ENCODE peak calls at places on chromosome 19, in ten cellular contexts. One of them, this sample, is unnamed. For H3K4me1, the result is how much of the 10 kb centered on the place peaks cover.

GRCh38 chr19:3708207-3708931 is at the start of gene TJP3:
- DNase-seq in tibial artery: no peak
- DNase-seq in osteoblast: peak
- DNase-seq in ascending aorta: no peak
- DNase-seq in sigmoid colon: no peak
- DNase-seq in DND-41: no peak
- DNase-seq in lower lobe of right lung: peak
- DNase-seq in uterus: no peak
- DNase-seq in hepatocyte: peak
- DNase-seq in kidney: peak
- DNase-seq in this sample: no peak

GRCh38 chr19:19403373-19403901 is 2.0 kb upstream of the GATAD2A start:
- DNase-seq in hepatocyte: no peak
- DNase-seq in uterus: no peak
- DNase-seq in tibial artery: no peak
- DNase-seq in osteoblast: peak
- DNase-seq in lower lobe of right lung: no peak
- DNase-seq in ascending aorta: no peak
- DNase-seq in kidney: peak
- DNase-seq in DND-41: no peak
- DNase-seq in sigmoid colon: no peak
- DNase-seq in this sample: peak

GRCh38 chr19:42412223-42412622 is 15.0 kb downstream of the LIPE start:
- DNase-seq in ascending aorta: no peak
- DNase-seq in tibial artery: no peak
- DNase-seq in DND-41: no peak
- DNase-seq in kidney: no peak
- DNase-seq in hepatocyte: peak
- DNase-seq in sigmoid colon: no peak
- DNase-seq in osteoblast: peak
- DNase-seq in uterus: no peak
- DNase-seq in lower lobe of right lung: peak
- DNase-seq in this sample: peak

GRCh38 chr19:1970003-1970805 is 29.2 kb downstream of the CSNK1G2 start:
- DNase-seq in sigmoid colon: no peak
- DNase-seq in DND-41: no peak
- DNase-seq in tibial artery: no peak
- DNase-seq in ascending aorta: no peak
- DNase-seq in hepatocyte: no peak
- DNase-seq in uterus: no peak
- DNase-seq in kidney: peak
- DNase-seq in lower lobe of right lung: no peak
- DNase-seq in osteoblast: peak
- DNase-seq in this sample: peak

GRCh38 chr19:19366691-19367396 is 38.6 kb upstream of the GATAD2A start:
- DNase-seq in lower lobe of right lung: peak
- DNase-seq in uterus: peak
- DNase-seq in hepatocyte: peak
- DNase-seq in ascending aorta: no peak
- DNase-seq in kidney: peak
- DNase-seq in sigmoid colon: no peak
- DNase-seq in osteoblast: peak
- DNase-seq in DND-41: peak
- DNase-seq in tibial artery: peak
- DNase-seq in this sample: peak

GRCh38 chr19:7177926-7178325 is 108.4 kb downstream of the ZNF557 start:
- DNase-seq in DND-41: no peak
- DNase-seq in uterus: peak
- DNase-seq in kidney: no peak
- DNase-seq in sigmoid colon: peak
- DNase-seq in ascending aorta: no peak
- DNase-seq in tibial artery: no peak
- DNase-seq in osteoblast: no peak
- DNase-seq in lower lobe of right lung: no peak
- DNase-seq in hepatocyte: no peak
- DNase-seq in this sample: no peak

GRCh38 chr19:46537136-46538097 is 41.8 kb upstream of the PNMA8B start:
- DNase-seq in hepatocyte: peak
- DNase-seq in kidney: no peak
- DNase-seq in uterus: no peak
- DNase-seq in ascending aorta: no peak
- DNase-seq in osteoblast: peak
- DNase-seq in sigmoid colon: peak
- DNase-seq in lower lobe of right lung: peak
- DNase-seq in DND-41: peak
- DNase-seq in tibial artery: peak
- DNase-seq in this sample: peak

GRCh38 chr19:32416749-32417469 is 11.3 kb downstream of the DPY19L3 start:
- DNase-seq in kidney: no peak
- DNase-seq in hepatocyte: no peak
- DNase-seq in lower lobe of right lung: no peak
- DNase-seq in tibial artery: no peak
- DNase-seq in ascending aorta: no peak
- DNase-seq in osteoblast: peak
- DNase-seq in uterus: no peak
- DNase-seq in DND-41: no peak
- DNase-seq in sigmoid colon: no peak
- DNase-seq in this sample: no peak

GRCh38 chr19:6868341-6868740 is 19.0 kb upstream of the ADGRE1 start:
- DNase-seq in kidney: no peak
- DNase-seq in uterus: no peak
- DNase-seq in tibial artery: peak
- DNase-seq in ascending aorta: no peak
- DNase-seq in DND-41: no peak
- DNase-seq in lower lobe of right lung: peak
- DNase-seq in sigmoid colon: no peak
- DNase-seq in osteoblast: no peak
- DNase-seq in hepatocyte: no peak
- DNase-seq in this sample: no peak

GRCh38 chr19:53195265-53195879 is 2.2 kb upstream of the ZNF665 start:
- DNase-seq in lower lobe of right lung: peak
- DNase-seq in uterus: peak
- DNase-seq in kidney: no peak
- DNase-seq in sigmoid colon: peak
- DNase-seq in hepatocyte: peak
- DNase-seq in tibial artery: peak
- DNase-seq in ascending aorta: peak
- DNase-seq in osteoblast: peak
- DNase-seq in DND-41: peak
- DNase-seq in this sample: peak

GRCh38 chr19:45637890-45638667 is 1.1 kb downstream of the EML2 start:
- DNase-seq in osteoblast: peak
- DNase-seq in lower lobe of right lung: no peak
- DNase-seq in tibial artery: no peak
- DNase-seq in uterus: no peak
- DNase-seq in hepatocyte: peak
- DNase-seq in sigmoid colon: no peak
- DNase-seq in ascending aorta: no peak
- DNase-seq in kidney: no peak
- DNase-seq in DND-41: no peak
- DNase-seq in this sample: no peak

GRCh38 chr19:53905787-53906186 is 3.3 kb upstream of the CACNG7 start:
- DNase-seq in sigmoid colon: no peak
- DNase-seq in kidney: no peak
- DNase-seq in tibial artery: no peak
- DNase-seq in lower lobe of right lung: no peak
- DNase-seq in uterus: no peak
- DNase-seq in osteoblast: no peak
- DNase-seq in DND-41: no peak
- DNase-seq in hepatocyte: no peak
- DNase-seq in ascending aorta: no peak
- DNase-seq in this sample: no peak

DNA sequence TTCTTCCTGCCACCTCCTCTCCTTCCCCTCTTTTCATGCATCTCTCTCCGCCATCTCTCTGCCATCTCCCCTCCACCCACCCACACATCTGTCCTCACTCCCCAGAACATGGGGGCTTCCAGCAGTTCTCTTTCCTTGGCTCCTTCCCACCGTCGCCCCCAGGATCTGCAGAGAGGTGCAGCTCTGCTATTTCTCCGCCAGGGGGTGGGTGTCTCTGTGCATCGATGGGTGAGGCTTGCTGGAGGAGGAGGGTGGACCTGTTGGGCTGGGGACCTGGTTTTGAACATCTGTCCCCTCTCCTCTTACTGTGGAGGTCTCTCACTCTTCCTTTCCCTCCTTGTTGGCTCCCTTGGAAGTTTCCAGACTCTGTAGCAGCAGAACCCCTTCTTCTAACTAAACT is 51.7 kb downstream of the MYH14 start:
- DNase-seq in osteoblast: peak
- DNase-seq in lower lobe of right lung: no peak
- DNase-seq in tibial artery: no peak
- DNase-seq in uterus: no peak
- DNase-seq in ascending aorta: no peak
- DNase-seq in hepatocyte: no peak
- DNase-seq in DND-41: no peak
- DNase-seq in kidney: no peak
- DNase-seq in sigmoid colon: no peak
- DNase-seq in this sample: no peak
- TF ChIP-seq CTCF in osteoblast: no peak
- TF ChIP-seq CTCF in lower lobe of right lung: no peak
- TF ChIP-seq CTCF in tibial artery: no peak
- TF ChIP-seq CTCF in uterus: no peak
- TF ChIP-seq CTCF in ascending aorta: no peak
- TF ChIP-seq CTCF in hepatocyte: no peak
- TF ChIP-seq CTCF in DND-41: no peak
- TF ChIP-seq CTCF in kidney: no peak
- TF ChIP-seq CTCF in sigmoid colon: no peak
- TF ChIP-seq CTCF in this sample: no peak

DNA sequence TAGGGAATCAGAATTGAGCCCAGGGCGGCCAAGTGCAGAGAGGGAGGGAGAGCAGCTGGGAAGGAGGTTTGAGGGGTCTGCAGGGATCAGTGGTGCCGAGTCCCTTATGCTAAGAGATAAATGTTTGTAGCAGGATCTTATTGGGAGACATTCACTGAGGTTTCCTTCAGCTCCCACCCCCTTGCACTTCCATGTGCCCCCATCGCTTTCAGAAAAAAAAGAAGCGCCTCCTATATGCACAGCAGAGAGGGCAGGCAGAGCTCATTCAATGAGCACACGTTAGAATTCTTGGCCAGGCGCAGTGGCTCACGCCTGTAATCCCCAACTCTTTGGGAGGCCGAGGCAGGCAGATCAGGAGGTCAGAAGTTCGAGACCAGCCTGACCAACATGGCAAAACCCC is 28.0 kb downstream of the CYP4F2 start:
- DNase-seq in tibial artery: no peak
- DNase-seq in osteoblast: no peak
- DNase-seq in uterus: no peak
- DNase-seq in kidney: no peak
- DNase-seq in lower lobe of right lung: no peak
- DNase-seq in DND-41: no peak
- DNase-seq in sigmoid colon: no peak
- DNase-seq in hepatocyte: no peak
- DNase-seq in ascending aorta: no peak
- DNase-seq in this sample: no peak
- H3K4me1 ChIP-seq in tibial artery: under half
- H3K4me1 ChIP-seq in osteoblast: under half
- H3K4me1 ChIP-seq in uterus: under half
- H3K4me1 ChIP-seq in kidney: under half
- H3K4me1 ChIP-seq in lower lobe of right lung: under half
- H3K4me1 ChIP-seq in DND-41: under half
- H3K4me1 ChIP-seq in sigmoid colon: under half
- H3K4me1 ChIP-seq in hepatocyte: under half
- H3K4me1 ChIP-seq in ascending aorta: under half
- H3K4me1 ChIP-seq in this sample: under half

DNA sequence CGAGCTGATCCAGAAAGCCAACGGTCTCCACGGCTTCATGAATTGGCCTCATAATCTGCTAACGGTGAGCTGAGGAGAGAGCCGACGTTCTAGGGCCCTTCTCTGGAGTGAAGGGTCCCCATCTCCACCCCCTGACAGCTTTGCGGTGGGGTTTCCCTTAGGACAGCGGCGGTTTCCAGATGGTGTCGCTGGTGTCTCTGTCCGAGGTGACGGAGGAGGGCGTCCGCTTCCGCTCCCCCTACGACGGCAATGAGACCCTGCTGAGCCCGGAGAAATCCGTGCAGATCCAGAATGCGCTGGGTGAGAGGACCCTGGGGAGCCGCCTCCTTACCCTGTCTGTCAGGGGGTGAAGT is 692 bp downstream of the QTRT1 start:
- DNase-seq in uterus: no peak
- DNase-seq in kidney: no peak
- DNase-seq in tibial artery: no peak
- DNase-seq in DND-41: peak
- DNase-seq in hepatocyte: peak
- DNase-seq in ascending aorta: no peak
- DNase-seq in lower lobe of right lung: no peak
- DNase-seq in osteoblast: peak
- DNase-seq in sigmoid colon: no peak
- DNase-seq in this sample: no peak
- TF ChIP-seq CTCF in uterus: no peak
- TF ChIP-seq CTCF in kidney: no peak
- TF ChIP-seq CTCF in tibial artery: no peak
- TF ChIP-seq CTCF in DND-41: no peak
- TF ChIP-seq CTCF in hepatocyte: peak
- TF ChIP-seq CTCF in ascending aorta: no peak
- TF ChIP-seq CTCF in lower lobe of right lung: no peak
- TF ChIP-seq CTCF in osteoblast: no peak
- TF ChIP-seq CTCF in sigmoid colon: no peak
- TF ChIP-seq CTCF in this sample: no peak

DNA sequence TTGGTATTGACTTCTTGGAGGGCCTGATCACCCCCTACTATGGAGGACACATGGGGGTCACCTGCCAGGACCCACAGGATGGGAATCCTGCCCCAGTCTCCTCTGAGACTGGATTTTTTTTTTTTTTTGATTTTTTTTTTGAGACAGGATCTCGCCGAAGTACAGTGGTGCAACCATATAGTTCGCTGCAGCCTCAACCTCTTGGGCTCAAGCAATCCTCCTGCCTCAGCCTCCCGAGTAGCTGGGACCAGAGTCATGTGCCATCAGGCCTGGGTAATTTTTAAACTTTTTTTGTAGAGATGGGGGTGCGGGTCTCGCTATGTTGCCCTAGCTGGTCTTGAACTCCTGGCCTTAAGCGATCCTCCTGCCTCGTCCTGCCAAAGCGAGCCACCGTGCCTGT is 14.2 kb upstream of the ADGRE5 start:
- DNase-seq in osteoblast: no peak
- DNase-seq in ascending aorta: no peak
- DNase-seq in kidney: no peak
- DNase-seq in tibial artery: no peak
- DNase-seq in hepatocyte: no peak
- DNase-seq in uterus: no peak
- DNase-seq in sigmoid colon: no peak
- DNase-seq in lower lobe of right lung: no peak
- DNase-seq in DND-41: no peak
- DNase-seq in this sample: no peak
- H3K4me1 ChIP-seq in osteoblast: under half
- H3K4me1 ChIP-seq in ascending aorta: under half
- H3K4me1 ChIP-seq in kidney: under half
- H3K4me1 ChIP-seq in tibial artery: under half
- H3K4me1 ChIP-seq in hepatocyte: under half
- H3K4me1 ChIP-seq in uterus: under half
- H3K4me1 ChIP-seq in sigmoid colon: under half
- H3K4me1 ChIP-seq in lower lobe of right lung: half or more
- H3K4me1 ChIP-seq in DND-41: under half
- H3K4me1 ChIP-seq in this sample: under half

This sample was measured in psoas muscle.